ENCODE peak calls at places on chromosomes 5 and 9, in seven cellular contexts. D is IMR-90, H is mammary epithelial cell, X is K562, K is endothelial cell of umbilical vein, U is osteoblast, A is H9. B is an unnamed sample.

GRCh38 chr5:142098275-142098674 is 10.3 kb upstream of the NDFIP1 start:
- DNase-seq in D (no peak), H (no peak), X (no peak), K (no peak), U (no peak), A (no peak), B (no peak)

GRCh38 chr5:75931175-75931574 is 152.0 kb upstream of the SV2C start:
- DNase-seq in D (no peak), H (no peak), X (no peak), K (no peak), U (peak), A (no peak), B (no peak)

GRCh38 chr9:126376311-126376902 is 49.8 kb downstream of the MVB12B start:
- DNase-seq in D (no peak), H (no peak), X (no peak), K (no peak), U (no peak), A (no peak), B (no peak)

GRCh38 chr5:81140942-81141341 is 92.2 kb upstream of the CKMT2 start:
- DNase-seq in D (peak), H (no peak), X (no peak), K (peak), U (no peak), A (no peak), B (peak)

GRCh38 chr5:122915717-122916399 is 70.4 kb downstream of the SNX24 start:
- DNase-seq in D (no peak), H (no peak), X (no peak), K (no peak), U (peak), A (no peak), B (no peak)

GRCh38 chr9:125649315-125649714 is 57.7 kb downstream of the MAPKAP1 start:
- DNase-seq in D (peak), H (peak), X (no peak), K (peak), U (peak), A (no peak), B (peak)

GRCh38 chr9:115498338-115498737 is 380.4 kb upstream of the TNC start:
- DNase-seq in D (peak), H (peak), X (no peak), K (no peak), U (no peak), A (no peak), B (no peak)

GRCh38 chr5:74567351-74567870 is 73.1 kb downstream of the ENC1 start:
- DNase-seq in D (no peak), H (no peak), X (no peak), K (no peak), U (no peak), A (no peak), B (no peak)

GRCh38 chr9:112665347-112665746 is 52.6 kb downstream of the INIP start:
- DNase-seq in D (peak), H (peak), X (peak), K (no peak), U (no peak), A (no peak), B (peak)

GRCh38 chr9:116421006-116421538 is 266.0 kb upstream of the TRIM32 start:
- DNase-seq in D (peak), H (peak), X (peak), K (no peak), U (peak), A (no peak), B (no peak)

GRCh38 chr5:164742025-164742424 is 1236.6 kb downstream of the MAT2B start:
- DNase-seq in D (no peak), H (no peak), X (no peak), K (no peak), U (no peak), A (no peak), B (no peak)

GRCh38 chr5:113574417-113574816 is 60.9 kb downstream of the YTHDC2 start:
- DNase-seq in D (peak), H (peak), X (peak), K (no peak), U (peak), A (no peak), B (peak)

GRCh38 chr5:96492654-96493053 is 59.6 kb upstream of the PCSK1 start:
- DNase-seq in D (no peak), H (peak), X (no peak), K (no peak), U (peak), A (no peak), B (no peak)

GRCh38 chr9:38380230-38380871 is 12.2 kb upstream of the ALDH1B1 start:
- DNase-seq in D (peak), H (peak), X (no peak), K (no peak), U (no peak), A (no peak), B (peak)

GRCh38 chr5:54883374-54884194 is 101.8 kb downstream of the ESM1 start:
- DNase-seq in D (peak), H (no peak), X (peak), K (peak), U (peak), A (peak), B (peak)

DNA sequence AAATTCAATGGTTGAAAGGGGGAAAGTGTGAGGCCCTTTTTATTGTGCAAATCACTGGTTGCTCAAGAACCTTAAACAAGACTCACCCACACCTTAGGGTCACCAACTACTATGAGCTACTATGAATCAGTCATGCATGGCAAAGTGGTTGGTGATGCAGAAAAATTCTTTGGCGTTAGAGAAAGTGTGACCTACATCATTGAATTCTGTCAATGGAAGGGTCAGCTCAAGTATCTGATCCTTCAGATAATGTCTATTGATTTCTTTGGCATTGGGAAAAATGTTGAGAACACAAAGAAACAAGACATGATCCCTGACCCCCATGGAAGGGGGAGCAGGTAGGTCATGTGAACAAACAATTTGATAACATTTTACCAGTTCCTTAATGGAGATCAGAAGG is 149.6 kb upstream of the ADCY2 start:
- DNase-seq in D (no peak), H (no peak), X (no peak), K (no peak), U (no peak), A (no peak), B (no peak)
- H2AFZ ChIP-seq in D (no peak), H (no peak), X (no peak), K (no peak), U (no peak), A (no peak), B (no peak)

GRCh38 chr9:99150456-99151171 is 45.7 kb downstream of the TGFBR1 start:
- DNase-seq in D (no peak), H (no peak), X (no peak), K (no peak), U (no peak), A (no peak), B (no peak)
- TF ChIP-seq CTCF in D (no peak), H (no peak), X (no peak), K (no peak), U (no peak), A (no peak), B (no peak)

DNA sequence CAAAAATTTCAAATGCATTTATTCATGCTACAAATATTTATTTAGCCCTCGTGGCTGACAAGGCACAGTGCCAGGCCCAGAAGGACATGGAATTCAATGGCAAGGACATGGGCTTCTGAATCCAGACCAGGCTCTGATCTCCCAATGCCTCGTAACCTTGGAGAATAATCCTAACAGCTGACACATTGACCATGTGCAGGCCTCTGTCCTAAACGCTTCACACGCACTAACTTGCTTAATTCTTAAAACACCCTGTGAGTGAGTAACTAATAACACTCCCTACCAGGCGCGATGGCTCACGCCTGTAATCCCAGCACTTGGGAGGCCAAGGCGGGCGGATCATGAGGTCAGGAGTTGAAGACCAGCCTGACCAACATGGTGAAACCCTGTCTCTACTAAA is 33.2 kb downstream of the MYO10 start:
- DNase-seq in D (no peak), H (no peak), X (no peak), K (no peak), U (no peak), A (no peak), B (peak)
- H3K4me2 ChIP-seq in D (no peak), H (no peak), X (no peak), K (no peak), U (no peak), A (no peak), B (no peak)

GRCh38 chr9:96345551-96345950 is 38.0 kb downstream of the SLC35D2 start:
- DNase-seq in D (no peak), H (no peak), X (no peak), K (no peak), U (no peak), A (no peak), B (no peak)
- H2AFZ ChIP-seq in D (no peak), H (no peak), X (no peak), K (no peak), U (no peak), A (no peak), B (no peak)

GRCh38 chr5:174328626-174329299 is 283.3 kb downstream of the NSG2 start:
- DNase-seq in D (peak), H (peak), X (no peak), K (no peak), U (peak), A (no peak), B (peak)

GRCh38 chr5:174325961-174326360 is 280.5 kb downstream of the NSG2 start:
- DNase-seq in D (no peak), H (no peak), X (no peak), K (no peak), U (no peak), A (no peak), B (no peak)

GRCh38 chr5:174326372-174326771 is 280.9 kb downstream of the NSG2 start:
- DNase-seq in D (no peak), H (no peak), X (no peak), K (no peak), U (no peak), A (no peak), B (no peak)

GRCh38 chr5:174327896-174328295 is 282.4 kb downstream of the NSG2 start:
- DNase-seq in D (no peak), H (no peak), X (no peak), K (no peak), U (no peak), A (no peak), B (no peak)

DNA sequence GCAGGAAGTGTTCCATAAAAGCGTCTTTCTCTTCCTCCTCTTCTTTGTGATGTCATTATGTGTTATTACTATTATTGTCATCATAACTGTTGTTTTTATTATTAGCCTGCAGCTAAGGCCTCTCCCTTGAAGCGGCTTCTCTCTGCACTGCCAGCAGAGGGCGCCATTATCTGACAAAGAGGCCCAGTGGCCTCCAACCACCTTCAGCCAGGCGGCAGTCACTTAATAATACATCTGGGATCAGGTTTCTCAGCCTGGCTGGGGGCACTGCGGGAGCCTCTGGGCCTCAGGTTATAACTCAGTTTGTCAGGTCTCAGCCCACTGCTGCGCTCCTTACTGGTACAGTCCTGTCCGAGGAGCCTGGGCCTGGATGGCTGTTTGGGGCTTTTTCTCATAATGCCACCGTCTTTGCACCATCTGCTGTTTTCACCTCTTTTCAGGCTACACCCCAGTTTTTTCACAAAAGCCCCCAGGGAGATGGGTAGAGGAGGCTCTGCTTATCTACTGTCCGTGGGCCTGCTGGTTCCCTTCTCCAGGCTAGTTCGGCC is 281.9 kb downstream of the NSG2 start:
- DNase-seq in D (peak), H (peak), X (peak), K (no peak), U (peak), A (peak), B (peak)
- TF ChIP-seq CTCF in D (peak), H (peak), X (peak), K (peak), U (peak), A (peak), B (peak)

B was measured in astrocyte.